ENCODE peak calls at places on chromosome 2, in ten cellular contexts. O is activated CD4-positive, CD25-positive, alpha-beta regulatory T cell treated with anti-CD3 and anti-CD28 coated beads, Interleukin-2, amount 50 U/mL, for 24 hours; V is activated CD8-positive, alpha-beta T cell treated with anti-CD3 and anti-CD28 coated beads, Interleukin-2, amount 10 ng/mL, durations not matched to agents 7 days and 5 days; Q is Panc1; N is omental fat pad; W is activated naive CD4-positive, alpha-beta T cell treated with anti-CD3 and anti-CD28 coated beads, Interleukin-2, amount 50 U/mL, for 72 hours; D is stimulated activated naive CD8-positive, alpha-beta T cell treated with anti-CD3 and anti-CD28 coated beads, Interleukin-15, amount 100 ng/mL, for 72 hours; K is activated CD8-positive, alpha-beta memory T cell treated with anti-CD3 and anti-CD28 coated beads, Interleukin-2, amount 10 ng/mL, durations not matched to agents 7 days and 5 days; B is T-cell; Y is activated T-cell treated with anti-CD3 and anti-CD28 coated beads, Interleukin-2, amount 50 U/mL, for 72 hours. G is an unnamed sample.

GRCh38 chr2:230075988-230076631 is 7.4 kb upstream of the SLC16A14 start:
- ATAC-seq in O (no peak), V (no peak), Q (peak; percentile 65), N (peak; percentile 82), W (no peak), D (no peak), K (no peak), B (no peak), Y (no peak), G (no peak)

GRCh38 chr2:84487298-84487996 is 28.4 kb upstream of the SUCLG1 start:
- ATAC-seq in O (no peak), V (no peak), Q (no peak), N (no peak), W (no peak), D (no peak), K (no peak), B (no peak), Y (no peak), G (no peak)

GRCh38 chr2:122988395-122989221 is 1036.5 kb upstream of the CNTNAP5 start:
- ATAC-seq in O (no peak), V (no peak), Q (no peak), N (no peak), W (no peak), D (no peak), K (no peak), B (no peak), Y (no peak), G (no peak)

GRCh38 chr2:145253492-145253891 is 733.6 kb upstream of the ZEB2 start:
- ATAC-seq in O (no peak), V (no peak), Q (no peak), N (no peak), W (no peak), D (no peak), K (no peak), B (no peak), Y (no peak), G (no peak)

GRCh38 chr2:207974214-207974600 is 51.1 kb downstream of the PLEKHM3 start:
- ATAC-seq in O (no peak), V (no peak), Q (no peak), N (peak; percentile 87), W (no peak), D (no peak), K (no peak), B (no peak), Y (no peak), G (no peak)

GRCh38 chr2:108193251-108193650 is 46.5 kb upstream of the SULT1C3 start:
- ATAC-seq in O (no peak), V (no peak), Q (no peak), N (no peak), W (no peak), D (no peak), K (no peak), B (no peak), Y (no peak), G (no peak)

GRCh38 chr2:2689313-2689712 is 358.2 kb upstream of the MYT1L start:
- ATAC-seq in O (no peak), V (no peak), Q (no peak), N (no peak), W (no peak), D (no peak), K (no peak), B (no peak), Y (no peak), G (no peak)

GRCh38 chr2:219123356-219124143 is 37.1 kb downstream of the NHEJ1 start:
- ATAC-seq in O (no peak), V (no peak), Q (no peak), N (no peak), W (no peak), D (no peak), K (no peak), B (no peak), Y (no peak), G (no peak)

GRCh38 chr2:200624660-200625059 is 38.8 kb downstream of the AOX1 start:
- ATAC-seq in O (no peak), V (no peak), Q (no peak), N (no peak), W (no peak), D (no peak), K (no peak), B (no peak), Y (no peak), G (no peak)

GRCh38 chr2:236503100-236503499 is 66.5 kb upstream of the ACKR3 start:
- ATAC-seq in O (no peak), V (no peak), Q (peak; percentile 26), N (no peak), W (no peak), D (no peak), K (no peak), B (no peak), Y (no peak), G (no peak)